ENCODE peak calls at places on chromosomes 4 and X, in five cellular contexts. Y is MM.1S, C is GM23248, A is hepatocyte, Q is PC-9. X is an unnamed sample. For H3K9me2, the result is how much of the 10 kb centered on the place peaks cover.

GRCh38 chrX:21412883-21413282 is 38.7 kb downstream of the CNKSR2 start:
- DNase-seq in Y (no peak), C (peak), A (no peak), Q (no peak), X (no peak)

GRCh38 chrX:83847339-83847738 is 13.6 kb upstream of the CYLC1 start:
- DNase-seq in Y (no peak), C (no peak), A (no peak), Q (no peak), X (no peak)

GRCh38 chr4:147550626-147551250 is 66.5 kb upstream of the TMEM184C start:
- DNase-seq in Y (no peak), C (peak), A (no peak), Q (no peak), X (no peak)

GRCh38 chr4:55386073-55386472 is 9.7 kb upstream of the TMEM165 start:
- DNase-seq in Y (no peak), C (peak), A (no peak), Q (no peak), X (peak)

GRCh38 chr4:23889814-23890269 is at the start of gene PPARGC1A:
- DNase-seq in Y (peak), C (peak), A (peak), Q (no peak), X (no peak)

GRCh38 chr4:38207110-38207457 is 246.9 kb downstream of the PTTG2 start:
- DNase-seq in Y (no peak), C (no peak), A (no peak), Q (no peak), X (no peak)

GRCh38 chr4:77695769-77696168 is 90.1 kb downstream of the CXCL13 start:
- DNase-seq in Y (no peak), C (peak), A (peak), Q (peak), X (peak)

GRCh38 chr4:156941940-156942548 is 29.6 kb downstream of the PDGFC start:
- DNase-seq in Y (no peak), C (no peak), A (peak), Q (peak), X (peak)

GRCh38 chrX:150926304-150926703 is 27.8 kb upstream of the CD99L2 start:
- DNase-seq in Y (no peak), C (peak), A (no peak), Q (no peak), X (peak)

GRCh38 chr4:110639207-110640092 is 16.6 kb upstream of the PITX2 start:
- DNase-seq in Y (no peak), C (no peak), A (no peak), Q (no peak), X (no peak)

GRCh38 chrX:19174401-19175025 is 52.2 kb upstream of the ADGRG2 start:
- DNase-seq in Y (no peak), C (peak), A (peak), Q (peak), X (peak)

GRCh38 chr4:87216469-87216868 is 3.9 kb downstream of the KLHL8 start:
- DNase-seq in Y (no peak), C (no peak), A (no peak), Q (no peak), X (peak)

GRCh38 chr4:128275351-128275750 is 12.3 kb downstream of the PGRMC2 start:
- DNase-seq in Y (no peak), C (peak), A (no peak), Q (no peak), X (peak)

GRCh38 chr4:128653514-128654420 is 155.7 kb upstream of the JADE1 start:
- DNase-seq in Y (no peak), C (peak), A (peak), Q (no peak), X (no peak)

GRCh38 chr4:152946460-152946859 is 10.3 kb downstream of the FHDC1 start:
- DNase-seq in Y (no peak), C (no peak), A (no peak), Q (no peak), X (no peak)
- H3K9me2 ChIP-seq in Y (under half), C (under half), A (under half), Q (under half), X (under half)

DNA sequence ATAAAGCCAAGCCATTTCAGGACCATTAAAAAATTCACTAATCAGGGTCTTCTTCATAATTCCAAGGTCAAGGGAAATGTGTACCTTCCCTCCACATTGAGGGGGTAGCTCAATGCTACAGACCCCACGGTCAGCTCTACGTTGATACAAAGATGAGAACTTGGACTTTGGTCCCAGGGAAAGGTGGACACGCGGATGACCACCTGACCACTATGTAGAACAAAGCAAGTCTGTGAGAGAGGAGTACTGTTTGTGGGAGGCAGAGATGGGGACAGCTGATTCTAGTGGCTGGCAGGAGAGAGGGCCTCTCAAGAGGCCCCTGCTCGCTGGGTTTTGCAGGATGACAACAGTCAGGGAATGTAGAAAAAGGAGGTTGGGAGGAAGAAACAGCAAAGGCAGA is 58.0 kb downstream of the SLC2A9 start:
- DNase-seq in Y (no peak), C (no peak), A (no peak), Q (no peak), X (no peak)
- H3K9me2 ChIP-seq in Y (under half), C (under half), A (under half), Q (under half), X (under half)

GRCh38 chr4:122083971-122084370 is 68.2 kb upstream of the BLTP1 start:
- DNase-seq in Y (no peak), C (no peak), A (no peak), Q (no peak), X (no peak)

GRCh38 chr4:122091397-122091796 is 60.7 kb upstream of the BLTP1 start:
- DNase-seq in Y (no peak), C (no peak), A (no peak), Q (no peak), X (no peak)

GRCh38 chr4:122083356-122083755 is 68.8 kb upstream of the BLTP1 start:
- DNase-seq in Y (no peak), C (no peak), A (no peak), Q (no peak), X (no peak)

GRCh38 chr4:122090989-122091388 is 61.1 kb upstream of the BLTP1 start:
- DNase-seq in Y (no peak), C (no peak), A (no peak), Q (no peak), X (no peak)

GRCh38 chr4:122086338-122086737 is 65.8 kb upstream of the BLTP1 start:
- DNase-seq in Y (no peak), C (no peak), A (no peak), Q (no peak), X (no peak)
- H3K9me2 ChIP-seq in Y (under half), C (under half), A (under half), Q (under half), X (under half)

GRCh38 chr4:121701263-121701662 is 4.5 kb upstream of the ANXA5 start:
- DNase-seq in Y (no peak), C (no peak), A (no peak), Q (no peak), X (no peak)

GRCh38 chr4:121698119-121698732 is 1.4 kb upstream of the ANXA5 start:
- DNase-seq in Y (no peak), C (peak), A (no peak), Q (no peak), X (no peak)

GRCh38 chr4:121696641-121697461 is at the start of gene ANXA5:
- DNase-seq in Y (peak), C (peak), A (peak), Q (peak), X (peak)

GRCh38 chr4:121696140-121696640 is 590 bp downstream of the ANXA5 start:
- DNase-seq in Y (peak), C (peak), A (peak), Q (no peak), X (peak)

GRCh38 chr4:121697626-121698025 is 846 bp upstream of the ANXA5 start:
- DNase-seq in Y (no peak), C (no peak), A (no peak), Q (no peak), X (no peak)
- H3K9me2 ChIP-seq in Y (under half), C (under half), A (under half), Q (under half), X (under half)

GRCh38 chr4:81605278-81605677 is 133.6 kb upstream of the RASGEF1B start:
- DNase-seq in Y (no peak), C (no peak), A (peak), Q (no peak), X (no peak)
- H3K9me2 ChIP-seq in Y (under half), C (under half), A (under half), Q (under half), X (under half)